ENCODE peak calls at places on chromosomes 12 and 14, in ten cellular contexts. P, R, V, K, O, U, S, E, G and D are unnamed samples.
A peak's percentile ranks its signal among the peaks of the same experiment; 100 is the strongest.

GRCh38 chr14:102144914-102145313 is 5.2 kb downstream of the WDR20 start:
- DNase-seq in R (no peak), U (no peak), E (no peak), V (no peak), G (no peak), S (no peak), O (no peak), K (no peak), P (no peak), D (no peak)

GRCh38 chr12:20588057-20588456 is 107.1 kb upstream of the SLCO1C1 start:
- DNase-seq in O (no peak), R (no peak), G (no peak), K (no peak), P (no peak), S (no peak), U (no peak), V (no peak), E (no peak), D (no peak)

GRCh38 chr14:85714046-85714445 is 184.1 kb downstream of the FLRT2 start:
- DNase-seq in R (no peak), G (no peak), P (no peak), E (no peak), O (no peak), K (no peak), S (no peak), V (no peak), U (no peak), D (no peak)

GRCh38 chr12:114709112-114709511 is 25.1 kb upstream of the TBX3 start:
- DNase-seq in P (no peak), G (no peak), R (no peak), E (no peak), K (no peak), U (no peak), V (no peak), S (no peak), O (no peak), D (no peak)

GRCh38 chr12:111152581-111152980 is 216.3 kb downstream of the PHETA1 start:
- DNase-seq in E (no peak), V (no peak), S (no peak), K (no peak), U (no peak), R (no peak), O (no peak), P (no peak), G (no peak), D (no peak)

GRCh38 chr12:3022961-3023360 is 54.2 kb upstream of the TSPAN9 start:
- DNase-seq in R (no peak), U (no peak), V (no peak), O (no peak), G (no peak), P (no peak), S (no peak), K (no peak), E (no peak), D (no peak)

GRCh38 chr14:68544150-68544892 is 248.5 kb downstream of the ZFP36L1 start:
- DNase-seq in S (peak; percentile 74), O (no peak), K (peak; percentile 97), P (peak; percentile 99), V (no peak), R (no peak), U (peak; percentile 93), E (peak; percentile 97), G (no peak), D (peak; percentile 96)

GRCh38 chr14:81436296-81437138 is 36.4 kb upstream of the STON2 start:
- DNase-seq in S (peak; percentile 81), U (peak; percentile 81), O (peak; percentile 93), K (no peak), G (peak; percentile 42), V (no peak), R (peak; percentile 13), P (peak; percentile 48), E (peak; percentile 36), D (no peak)

GRCh38 chr12:62738105-62738504 is 196.8 kb downstream of the PPM1H start:
- DNase-seq in K (no peak), V (no peak), P (no peak), E (no peak), S (no peak), R (no peak), O (no peak), U (no peak), G (no peak), D (no peak)

GRCh38 chr12:79373896-79374499 is 316.8 kb downstream of the PAWR start:
- DNase-seq in K (no peak), O (peak; percentile 39), E (no peak), G (peak; percentile 33), V (peak; percentile 34), P (peak; percentile 8), R (no peak), U (no peak), S (no peak), D (no peak)

GRCh38 chr12:66708704-66709443 is 30.0 kb upstream of the GRIP1 start:
- DNase-seq in G (no peak), E (no peak), U (no peak), R (no peak), V (peak; percentile 35), P (no peak), S (no peak), K (no peak), O (peak; percentile 19), D (no peak)

GRCh38 chr12:76303989-76304460 is 44.2 kb downstream of the BBS10 start:
- DNase-seq in S (no peak), O (no peak), G (no peak), P (no peak), E (no peak), V (peak; percentile 62), R (no peak), K (no peak), U (no peak), D (no peak)

GRCh38 chr12:56840922-56841321 is 77.8 kb downstream of the HSD17B6 start:
- DNase-seq in S (no peak), R (no peak), K (no peak), V (no peak), U (no peak), E (no peak), G (no peak), P (no peak), O (no peak), D (no peak)

GRCh38 chr12:81726634-81727033 is 32.5 kb downstream of the PPFIA2 start:
- DNase-seq in P (no peak), S (no peak), E (no peak), O (no peak), V (no peak), R (no peak), G (no peak), U (no peak), K (no peak), D (no peak)

GRCh38 chr12:81722004-81722403 is 37.1 kb downstream of the PPFIA2 start:
- DNase-seq in K (no peak), U (no peak), S (no peak), G (no peak), O (no peak), P (no peak), R (no peak), E (no peak), V (no peak), D (no peak)

GRCh38 chr12:81727387-81727786 is 31.8 kb downstream of the PPFIA2 start:
- DNase-seq in P (no peak), V (no peak), E (no peak), U (no peak), O (no peak), G (no peak), R (no peak), K (no peak), S (no peak), D (no peak)

DNA sequence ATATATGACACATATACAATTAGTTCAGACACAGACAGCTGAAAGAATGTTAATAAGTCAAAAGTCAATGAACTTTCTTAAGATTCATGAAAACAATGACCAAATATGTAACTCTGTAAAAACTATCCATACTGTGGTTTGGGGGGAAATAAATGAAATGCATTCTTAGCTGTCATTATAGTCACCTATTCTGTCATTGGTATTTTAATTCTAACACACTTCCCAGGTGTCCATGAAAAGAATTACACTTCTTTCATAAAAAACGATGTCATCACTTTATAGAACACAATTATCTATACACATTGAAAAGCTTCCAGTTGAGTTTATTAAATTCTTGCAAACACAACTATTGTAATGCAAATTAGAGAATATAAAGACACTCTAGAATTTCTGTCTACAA is 35.8 kb downstream of the PPFIA2 start:
- DNase-seq in U (no peak), O (no peak), P (no peak), K (no peak), R (no peak), S (no peak), E (no peak), V (no peak), G (no peak), D (no peak)
- H3K4me3 ChIP-seq in U (no peak overlapping the region), O (no peak overlapping the region), P (no peak overlapping the region), K (no peak overlapping the region), R (no peak overlapping the region), S (no peak overlapping the region), E (no peak overlapping the region), V (no peak overlapping the region), G (no peak overlapping the region), D (no peak overlapping the region)

DNA sequence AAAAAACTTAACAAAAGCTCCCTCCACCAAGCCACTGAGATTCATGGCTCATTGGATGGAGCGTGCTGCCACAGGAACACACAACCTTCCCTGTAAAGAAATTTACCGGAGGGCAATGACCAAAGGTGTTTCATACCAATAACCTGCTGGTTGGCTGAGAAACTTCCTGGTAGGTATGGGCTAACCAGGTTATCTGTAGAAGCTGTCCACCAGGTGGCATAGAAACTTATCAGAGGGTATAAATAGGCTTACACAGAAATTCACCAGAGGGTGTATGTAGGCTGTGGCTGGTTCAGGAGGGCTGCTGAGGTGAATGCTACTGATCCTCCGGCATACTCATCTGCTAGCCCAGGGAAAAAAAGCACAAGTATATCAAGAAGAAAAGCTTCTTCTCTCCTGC is 27.1 kb upstream of the MTERF2 start:
- DNase-seq in U (no peak), R (peak; percentile 50), O (peak; percentile 44), P (no peak), S (no peak), K (no peak), V (no peak), E (no peak), G (peak; percentile 37), D (no peak)
- TF ChIP-seq CTCF in U (no peak), R (peak; percentile 53), O (peak; percentile 26), P (no peak), S (no peak), K (no peak), V (no peak), E (no peak), G (peak; percentile 66), D (no peak)

GRCh38 chr12:28507055-28507454 is 316.8 kb downstream of the CCDC91 start:
- DNase-seq in U (no peak), K (peak; percentile 18), R (no peak), S (no peak), E (no peak), G (no peak), O (no peak), V (no peak), P (no peak), D (peak; percentile 31)
- H3K4me3 ChIP-seq in U (no peak overlapping the region), K (no peak overlapping the region), R (no peak overlapping the region), S (no peak overlapping the region), E (no peak overlapping the region), G (no peak overlapping the region), O (no peak overlapping the region), V (no peak overlapping the region), P (no peak overlapping the region), D (no peak overlapping the region)

DNA sequence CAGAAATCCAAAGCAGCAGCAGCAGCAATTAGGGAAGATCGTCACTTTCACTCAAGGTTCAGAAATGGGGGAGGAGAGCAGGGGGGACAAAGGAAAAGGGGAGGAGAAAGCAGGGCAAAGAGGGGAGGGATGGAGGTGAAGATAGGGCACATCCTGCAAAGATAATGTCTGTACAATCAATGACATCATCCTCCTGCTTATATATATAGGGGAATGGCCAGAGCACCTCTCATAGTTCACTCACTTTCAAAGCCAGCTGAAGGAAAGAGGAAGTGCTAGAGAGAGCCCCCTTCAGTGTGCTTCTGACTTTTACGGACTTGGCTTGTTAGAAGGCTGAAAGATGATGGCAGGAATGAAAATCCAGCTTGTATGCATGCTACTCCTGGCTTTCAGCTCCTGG is at the start of gene NTS:
- DNase-seq in K (no peak), U (no peak), G (no peak), S (no peak), R (no peak), O (peak; percentile 11), P (no peak), E (no peak), V (peak; percentile 60), D (no peak)
- TF ChIP-seq CTCF in K (no peak), U (no peak), G (no peak), S (no peak), R (no peak), O (no peak), P (no peak), E (no peak), V (peak; percentile 34), D (no peak)